ENCODE peak calls at places on chromosomes 1 and 21, in eight cellular contexts. R is astrocyte of the spinal cord, Q is AG04450, Y is nephron progenitor cell, N is pancreas, I is epithelial cell of esophagus, E is GM12865, H is ascending aorta. M is an unnamed sample.

GRCh38 chr1:240091614-240092300 is at the start of gene FMN2:
- DNase-seq in R (peak; percentile 55), Q (no peak), Y (peak; percentile 81), N (peak; percentile 64), I (no peak), E (no peak), H (no peak), M (peak; percentile 33)

GRCh38 chr21:34517491-34518245 is 5.7 kb upstream of the KCNE1 start:
- DNase-seq in R (no peak), Q (no peak), Y (no peak), N (no peak), I (peak; percentile 36), E (peak; percentile 56), H (no peak), M (no peak)

GRCh38 chr1:168227620-168228019 is 1.8 kb downstream of the SFT2D2 start:
- DNase-seq in R (peak; percentile 45), Q (no peak), Y (no peak), N (no peak), I (peak; percentile 26), E (peak; percentile 52), H (no peak), M (peak; percentile 39)

GRCh38 chr21:42225571-42226155 is 6.7 kb downstream of the ABCG1 start:
- DNase-seq in R (no peak), Q (no peak), Y (no peak), N (no peak), I (no peak), E (no peak), H (no peak), M (no peak)

GRCh38 chr1:205294914-205295310 is 26.6 kb downstream of the NUAK2 start:
- DNase-seq in R (no peak), Q (no peak), Y (no peak), N (peak; percentile 3), I (no peak), E (no peak), H (no peak), M (no peak)

GRCh38 chr1:32580348-32581017 is 41.3 kb downstream of the ZBTB8A start:
- DNase-seq in R (no peak), Q (no peak), Y (no peak), N (no peak), I (no peak), E (no peak), H (no peak), M (no peak)

GRCh38 chr1:183417691-183418491 is at the start of gene NMNAT2:
- DNase-seq in R (peak; percentile 5), Q (no peak), Y (peak; percentile 50), N (peak; percentile 46), I (peak; percentile 38), E (no peak), H (no peak), M (no peak)

GRCh38 chr21:38729745-38730401 is 75.9 kb upstream of the ETS2 start:
- DNase-seq in R (peak; percentile 71), Q (no peak), Y (no peak), N (no peak), I (peak; percentile 44), E (no peak), H (no peak), M (no peak)

GRCh38 chr1:198496216-198497143 is 44.0 kb downstream of the ATP6V1G3 start:
- DNase-seq in R (peak; percentile 84), Q (no peak), Y (no peak), N (no peak), I (peak; percentile 56), E (no peak), H (no peak), M (no peak)

GRCh38 chr1:94044290-94044790 is 76.6 kb downstream of the ABCA4 start:
- DNase-seq in R (no peak), Q (no peak), Y (no peak), N (no peak), I (no peak), E (no peak), H (no peak), M (no peak)

GRCh38 chr1:247465796-247466195 is 7.9 kb upstream of the OR2B11 start:
- DNase-seq in R (no peak), Q (no peak), Y (no peak), N (no peak), I (no peak), E (no peak), H (no peak), M (no peak)

GRCh38 chr1:116514708-116515525 is 55.9 kb downstream of the CD58 start:
- DNase-seq in R (peak; percentile 43), Q (no peak), Y (no peak), N (no peak), I (peak; percentile 69), E (peak; percentile 86), H (no peak), M (peak; percentile 60)

GRCh38 chr1:19495816-19496528 is 10.6 kb upstream of the CAPZB start:
- DNase-seq in R (peak; percentile 62), Q (peak; percentile 54), Y (no peak), N (no peak), I (no peak), E (no peak), H (no peak), M (no peak)

GRCh38 chr1:222124602-222125001 is 382.7 kb upstream of the DUSP10 start:
- DNase-seq in R (no peak), Q (no peak), Y (no peak), N (no peak), I (peak; percentile 28), E (no peak), H (no peak), M (no peak)

GRCh38 chr1:201346337-201346939 is 31.0 kb downstream of the TNNT2 start:
- DNase-seq in R (peak; percentile 57), Q (peak; percentile 21), Y (peak; percentile 60), N (peak; percentile 16), I (peak; percentile 85), E (peak; percentile 36), H (no peak), M (no peak)

GRCh38 chr1:216830836-216831235 is 107.6 kb upstream of the ESRRG start:
- DNase-seq in R (no peak), Q (no peak), Y (no peak), N (no peak), I (no peak), E (no peak), H (no peak), M (no peak)

GRCh38 chr1:25616932-25617625 is 488 bp downstream of the MAN1C1 start:
- DNase-seq in R (no peak), Q (no peak), Y (peak; percentile 39), N (no peak), I (no peak), E (peak; percentile 42), H (no peak), M (peak; percentile 65)

GRCh38 chr1:162235261-162235780 is 141.3 kb downstream of the SPATA46 start:
- DNase-seq in R (peak; percentile 66), Q (no peak), Y (peak; percentile 47), N (no peak), I (no peak), E (no peak), H (no peak), M (no peak)

GRCh38 chr1:68119445-68119844 is 69.0 kb upstream of the DIRAS3 start:
- DNase-seq in R (no peak), Q (no peak), Y (no peak), N (no peak), I (no peak), E (no peak), H (no peak), M (no peak)

GRCh38 chr1:191963286-191963685 is 195.0 kb upstream of the RGS18 start:
- DNase-seq in R (peak; percentile 23), Q (peak; percentile 10), Y (no peak), N (no peak), I (peak; percentile 6), E (no peak), H (no peak), M (no peak)

GRCh38 chr1:174519845-174520244 is 72.1 kb downstream of the GPR52 start:
- DNase-seq in R (no peak), Q (no peak), Y (no peak), N (no peak), I (no peak), E (no peak), H (no peak), M (no peak)

GRCh38 chr1:23521588-23521987 is 9.4 kb downstream of the E2F2 start:
- DNase-seq in R (no peak), Q (no peak), Y (no peak), N (no peak), I (no peak), E (no peak), H (no peak), M (no peak)

GRCh38 chr1:53754484-53755312 is 15.7 kb upstream of the GLIS1 start:
- DNase-seq in R (peak; percentile 68), Q (no peak), Y (peak; percentile 57), N (no peak), I (peak; percentile 72), E (peak; percentile 58), H (no peak), M (peak; percentile 49)

GRCh38 chr1:19029191-19030085 is 73.0 kb upstream of the IFFO2 start:
- DNase-seq in R (no peak), Q (no peak), Y (no peak), N (no peak), I (peak; percentile 93), E (no peak), H (no peak), M (no peak)

GRCh38 chr1:65792671-65793358 is at the start of gene PDE4B:
- DNase-seq in R (peak; percentile 43), Q (no peak), Y (peak; percentile 75), N (peak; percentile 37), I (no peak), E (no peak), H (no peak), M (peak; percentile 47)

DNA sequence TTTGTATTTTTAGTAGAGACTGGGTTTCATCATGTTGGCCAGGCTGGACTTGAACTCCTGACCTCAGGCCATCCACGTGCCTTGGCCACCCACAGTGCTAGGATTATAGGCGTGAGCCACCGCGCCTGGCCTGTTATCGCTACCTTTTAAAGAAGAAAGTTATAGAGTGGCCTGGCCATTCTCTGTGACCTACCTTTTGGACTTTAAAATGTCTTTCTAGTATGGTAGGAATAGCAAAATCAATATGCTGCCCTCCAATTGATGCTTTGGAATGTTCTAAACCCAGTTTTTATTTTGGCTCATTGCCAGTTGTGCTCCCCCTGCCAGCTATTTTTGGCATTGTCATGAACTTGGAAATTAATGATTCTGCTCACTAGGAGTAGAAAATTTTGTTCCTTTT is 19.9 kb downstream of the HIPK1 start:
- DNase-seq in R (no peak), Q (no peak), Y (no peak), N (no peak), I (no peak), E (no peak), H (no peak), M (no peak)
- TF ChIP-seq CTCF in R (peak; percentile 33), Q (peak; percentile 45), Y (peak; percentile 12), N (no peak), I (peak; percentile 30), E (no peak), H (peak; percentile 18), M (no peak)

GRCh38 chr1:200290010-200290685 is 119.7 kb downstream of the ZNF281 start:
- DNase-seq in R (no peak), Q (no peak), Y (no peak), N (no peak), I (no peak), E (peak; percentile 37), H (no peak), M (no peak)
- TF ChIP-seq CTCF in R (no peak), Q (peak; percentile 1), Y (no peak), N (no peak), I (no peak), E (peak; percentile 1), H (no peak), M (no peak)

GRCh38 chr1:37096523-37096922 is 62.2 kb upstream of the GRIK3 start:
- DNase-seq in R (no peak), Q (no peak), Y (no peak), N (no peak), I (no peak), E (peak; percentile 49), H (no peak), M (no peak)
- TF ChIP-seq CTCF in R (peak; percentile 2), Q (peak; percentile 6), Y (peak; percentile 33), N (no peak), I (no peak), E (peak; percentile 38), H (no peak), M (peak; percentile 7)

GRCh38 chr1:153648000-153648643 is 10.4 kb upstream of the SNAPIN start:
- DNase-seq in R (no peak), Q (no peak), Y (no peak), N (peak; percentile 62), I (no peak), E (no peak), H (no peak), M (no peak)
- TF ChIP-seq CTCF in R (no peak), Q (no peak), Y (no peak), N (no peak), I (no peak), E (no peak), H (no peak), M (no peak)